ENCODE peak calls at places on chromosomes 1 and 21, in five cellular contexts. One of them, this sample, is unnamed.

GRCh38 chr1:36981771-36982622 is 52.3 kb downstream of the GRIK3 start:
- DNase-seq in left ventricle myocardium inferior: no peak
- DNase-seq in uterus: no peak
- DNase-seq in astrocyte: no peak
- DNase-seq in cardiac fibroblast: no peak
- DNase-seq in this sample: no peak

GRCh38 chr1:39238476-39238875 is 34.0 kb downstream of the MACF1 start:
- DNase-seq in cardiac fibroblast: peak
- DNase-seq in uterus: peak
- DNase-seq in left ventricle myocardium inferior: peak
- DNase-seq in astrocyte: peak
- DNase-seq in this sample: no peak

GRCh38 chr1:6397844-6398243 is 4.3 kb upstream of the ACOT7 start:
- DNase-seq in astrocyte: no peak
- DNase-seq in uterus: no peak
- DNase-seq in left ventricle myocardium inferior: no peak
- DNase-seq in cardiac fibroblast: no peak
- DNase-seq in this sample: no peak

GRCh38 chr1:207654320-207654719 is 9.4 kb downstream of the CR1L start:
- DNase-seq in uterus: no peak
- DNase-seq in left ventricle myocardium inferior: no peak
- DNase-seq in cardiac fibroblast: peak
- DNase-seq in astrocyte: no peak
- DNase-seq in this sample: no peak

GRCh38 chr1:28343405-28343804 is 14.6 kb downstream of the MED18 start:
- DNase-seq in astrocyte: peak
- DNase-seq in cardiac fibroblast: no peak
- DNase-seq in left ventricle myocardium inferior: no peak
- DNase-seq in uterus: no peak
- DNase-seq in this sample: no peak

GRCh38 chr1:31987231-31987630 is 26.4 kb upstream of the KHDRBS1 start:
- DNase-seq in cardiac fibroblast: no peak
- DNase-seq in astrocyte: no peak
- DNase-seq in left ventricle myocardium inferior: no peak
- DNase-seq in uterus: no peak
- DNase-seq in this sample: no peak

GRCh38 chr1:196029410-196029809 is 578.8 kb downstream of the KCNT2 start:
- DNase-seq in cardiac fibroblast: no peak
- DNase-seq in uterus: no peak
- DNase-seq in astrocyte: no peak
- DNase-seq in left ventricle myocardium inferior: no peak
- DNase-seq in this sample: no peak

GRCh38 chr1:174800951-174801350 is 198.8 kb upstream of the CACYBP start:
- DNase-seq in left ventricle myocardium inferior: no peak
- DNase-seq in cardiac fibroblast: no peak
- DNase-seq in astrocyte: no peak
- DNase-seq in uterus: no peak
- DNase-seq in this sample: no peak

GRCh38 chr1:94903318-94904009 is 23.4 kb downstream of the CNN3 start:
- DNase-seq in cardiac fibroblast: no peak
- DNase-seq in uterus: no peak
- DNase-seq in left ventricle myocardium inferior: no peak
- DNase-seq in astrocyte: peak
- DNase-seq in this sample: no peak

GRCh38 chr1:90201467-90202358 is 206.8 kb downstream of the ZNF326 start:
- DNase-seq in cardiac fibroblast: no peak
- DNase-seq in left ventricle myocardium inferior: no peak
- DNase-seq in uterus: no peak
- DNase-seq in astrocyte: peak
- DNase-seq in this sample: no peak

GRCh38 chr21:39033878-39034589 is 149.2 kb downstream of the PSMG1 start:
- DNase-seq in cardiac fibroblast: peak
- DNase-seq in astrocyte: no peak
- DNase-seq in left ventricle myocardium inferior: no peak
- DNase-seq in uterus: no peak
- DNase-seq in this sample: no peak

GRCh38 chr1:47585141-47585902 is 147.5 kb downstream of the FOXD2 start:
- DNase-seq in cardiac fibroblast: no peak
- DNase-seq in astrocyte: no peak
- DNase-seq in left ventricle myocardium inferior: no peak
- DNase-seq in uterus: no peak
- DNase-seq in this sample: peak

GRCh38 chr1:81174052-81174451 is 626.7 kb upstream of the ADGRL2 start:
- DNase-seq in cardiac fibroblast: no peak
- DNase-seq in uterus: no peak
- DNase-seq in left ventricle myocardium inferior: no peak
- DNase-seq in astrocyte: peak
- DNase-seq in this sample: no peak

GRCh38 chr1:174219606-174220370 is 60.5 kb downstream of the RABGAP1L start:
- DNase-seq in cardiac fibroblast: no peak
- DNase-seq in uterus: no peak
- DNase-seq in astrocyte: no peak
- DNase-seq in left ventricle myocardium inferior: no peak
- DNase-seq in this sample: no peak

GRCh38 chr21:16912075-16912474 is 600.8 kb upstream of the CXADR start:
- DNase-seq in uterus: no peak
- DNase-seq in astrocyte: peak
- DNase-seq in left ventricle myocardium inferior: no peak
- DNase-seq in cardiac fibroblast: no peak
- DNase-seq in this sample: no peak

GRCh38 chr1:162370721-162371120 is 5.9 kb downstream of the SPATA46 start:
- DNase-seq in uterus: no peak
- DNase-seq in astrocyte: no peak
- DNase-seq in cardiac fibroblast: no peak
- DNase-seq in left ventricle myocardium inferior: no peak
- DNase-seq in this sample: no peak

GRCh38 chr1:34794001-34794789 is 1.4 kb downstream of the GJA4 start:
- DNase-seq in left ventricle myocardium inferior: no peak
- DNase-seq in astrocyte: no peak
- DNase-seq in cardiac fibroblast: no peak
- DNase-seq in uterus: no peak
- DNase-seq in this sample: no peak

GRCh38 chr1:55816456-55816794 is 601.3 kb upstream of the USP24 start:
- DNase-seq in uterus: no peak
- DNase-seq in cardiac fibroblast: peak
- DNase-seq in astrocyte: peak
- DNase-seq in left ventricle myocardium inferior: no peak
- DNase-seq in this sample: no peak

GRCh38 chr1:175504875-175505555 is 238.4 kb downstream of the TNR start:
- DNase-seq in cardiac fibroblast: peak
- DNase-seq in left ventricle myocardium inferior: no peak
- DNase-seq in uterus: no peak
- DNase-seq in astrocyte: no peak
- DNase-seq in this sample: no peak

GRCh38 chr1:202105571-202106339 is 17.0 kb upstream of the GPR37L1 start:
- DNase-seq in astrocyte: peak
- DNase-seq in uterus: no peak
- DNase-seq in cardiac fibroblast: peak
- DNase-seq in left ventricle myocardium inferior: no peak
- DNase-seq in this sample: no peak

GRCh38 chr1:109255097-109255651 is 5.8 kb downstream of the CELSR2 start:
- DNase-seq in uterus: no peak
- DNase-seq in astrocyte: no peak
- DNase-seq in cardiac fibroblast: no peak
- DNase-seq in left ventricle myocardium inferior: no peak
- DNase-seq in this sample: no peak

GRCh38 chr1:226632169-226632884 is 83.8 kb downstream of the STUM start:
- DNase-seq in astrocyte: no peak
- DNase-seq in left ventricle myocardium inferior: no peak
- DNase-seq in cardiac fibroblast: no peak
- DNase-seq in uterus: peak
- DNase-seq in this sample: no peak

GRCh38 chr1:97379387-97380075 is 541.3 kb downstream of the DPYD start:
- DNase-seq in astrocyte: peak
- DNase-seq in uterus: no peak
- DNase-seq in left ventricle myocardium inferior: no peak
- DNase-seq in cardiac fibroblast: peak
- DNase-seq in this sample: no peak

GRCh38 chr1:218546314-218546713 is 201.2 kb downstream of the TGFB2 start:
- DNase-seq in uterus: no peak
- DNase-seq in cardiac fibroblast: peak
- DNase-seq in astrocyte: no peak
- DNase-seq in left ventricle myocardium inferior: no peak
- DNase-seq in this sample: no peak

GRCh38 chr21:46111857-46112730 is 14.2 kb downstream of the COL6A2 start:
- DNase-seq in left ventricle myocardium inferior: no peak
- DNase-seq in cardiac fibroblast: no peak
- DNase-seq in uterus: peak
- DNase-seq in astrocyte: no peak
- DNase-seq in this sample: no peak

GRCh38 chr1:15524283-15525042 is 448 bp upstream of the CASP9 start:
- DNase-seq in left ventricle myocardium inferior: peak
- DNase-seq in cardiac fibroblast: peak
- DNase-seq in uterus: peak
- DNase-seq in astrocyte: peak
- DNase-seq in this sample: peak

GRCh38 chr1:10657080-10657847 is 139.2 kb downstream of the CASZ1 start:
- DNase-seq in astrocyte: no peak
- DNase-seq in uterus: no peak
- DNase-seq in left ventricle myocardium inferior: no peak
- DNase-seq in cardiac fibroblast: no peak
- DNase-seq in this sample: no peak

GRCh38 chr1:84876353-84876752 is 16.7 kb downstream of the LPAR3 start:
- DNase-seq in uterus: no peak
- DNase-seq in cardiac fibroblast: no peak
- DNase-seq in astrocyte: no peak
- DNase-seq in left ventricle myocardium inferior: no peak
- DNase-seq in this sample: no peak

GRCh38 chr1:176122282-176122681 is 84.8 kb downstream of the COP1 start:
- DNase-seq in uterus: no peak
- DNase-seq in cardiac fibroblast: no peak
- DNase-seq in left ventricle myocardium inferior: no peak
- DNase-seq in astrocyte: no peak
- DNase-seq in this sample: no peak

GRCh38 chr21:17463441-17463840 is 49.4 kb upstream of the CXADR start:
- DNase-seq in left ventricle myocardium inferior: no peak
- DNase-seq in astrocyte: peak
- DNase-seq in cardiac fibroblast: peak
- DNase-seq in uterus: peak
- DNase-seq in this sample: no peak

GRCh38 chr1:91948501-91949355 is 473 bp upstream of the BRDT start:
- DNase-seq in uterus: no peak
- DNase-seq in cardiac fibroblast: no peak
- DNase-seq in left ventricle myocardium inferior: no peak
- DNase-seq in astrocyte: no peak
- DNase-seq in this sample: no peak
- H3K4me3 ChIP-seq in uterus: no peak
- H3K4me3 ChIP-seq in cardiac fibroblast: no peak
- H3K4me3 ChIP-seq in left ventricle myocardium inferior: no peak
- H3K4me3 ChIP-seq in astrocyte: no peak
- H3K4me3 ChIP-seq in this sample: no peak

GRCh38 chr1:115051850-115052249 is 22.2 kb downstream of the TSHB start:
- DNase-seq in astrocyte: no peak
- DNase-seq in cardiac fibroblast: no peak
- DNase-seq in uterus: no peak
- DNase-seq in left ventricle myocardium inferior: no peak
- DNase-seq in this sample: no peak
- H3K4me3 ChIP-seq in astrocyte: no peak
- H3K4me3 ChIP-seq in cardiac fibroblast: no peak
- H3K4me3 ChIP-seq in uterus: no peak
- H3K4me3 ChIP-seq in left ventricle myocardium inferior: no peak
- H3K4me3 ChIP-seq in this sample: no peak

DNA sequence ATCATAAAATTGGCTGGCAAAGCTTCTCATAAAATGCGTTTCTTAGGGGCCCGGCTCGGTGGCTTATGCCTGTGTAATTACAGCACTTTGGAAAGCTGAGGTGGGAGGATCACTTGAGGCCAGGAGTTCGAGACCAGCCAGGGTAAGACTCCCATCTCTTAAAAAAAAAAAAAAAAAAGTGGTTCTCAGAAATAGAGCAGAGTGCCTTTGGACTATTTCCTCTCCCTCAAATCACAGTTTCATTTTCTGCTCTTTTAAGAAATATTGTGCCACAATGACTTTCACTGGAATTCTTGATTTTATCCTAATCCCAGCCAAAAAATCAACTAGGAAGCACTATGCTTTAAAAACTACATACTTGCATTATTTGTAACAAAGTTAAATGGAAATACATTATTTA is 13.3 kb downstream of the HSF2BP start:
- DNase-seq in left ventricle myocardium inferior: no peak
- DNase-seq in astrocyte: no peak
- DNase-seq in uterus: no peak
- DNase-seq in cardiac fibroblast: no peak
- DNase-seq in this sample: no peak
- H3K4me3 ChIP-seq in left ventricle myocardium inferior: peak
- H3K4me3 ChIP-seq in astrocyte: no peak
- H3K4me3 ChIP-seq in uterus: no peak
- H3K4me3 ChIP-seq in cardiac fibroblast: no peak
- H3K4me3 ChIP-seq in this sample: no peak

GRCh38 chr1:24727490-24728214 is 17.6 kb upstream of the CLIC4 start:
- DNase-seq in uterus: peak
- DNase-seq in cardiac fibroblast: peak
- DNase-seq in left ventricle myocardium inferior: peak
- DNase-seq in astrocyte: peak
- DNase-seq in this sample: peak

GRCh38 chr1:24726741-24727140 is 18.5 kb upstream of the CLIC4 start:
- DNase-seq in uterus: no peak
- DNase-seq in astrocyte: no peak
- DNase-seq in left ventricle myocardium inferior: no peak
- DNase-seq in cardiac fibroblast: no peak
- DNase-seq in this sample: no peak

GRCh38 chr1:24721533-24721932 is 23.7 kb upstream of the CLIC4 start:
- DNase-seq in astrocyte: no peak
- DNase-seq in uterus: no peak
- DNase-seq in cardiac fibroblast: no peak
- DNase-seq in left ventricle myocardium inferior: no peak
- DNase-seq in this sample: no peak

GRCh38 chr1:24725209-24725651 is 20.0 kb upstream of the CLIC4 start:
- DNase-seq in astrocyte: no peak
- DNase-seq in left ventricle myocardium inferior: no peak
- DNase-seq in uterus: no peak
- DNase-seq in cardiac fibroblast: peak
- DNase-seq in this sample: no peak

DNA sequence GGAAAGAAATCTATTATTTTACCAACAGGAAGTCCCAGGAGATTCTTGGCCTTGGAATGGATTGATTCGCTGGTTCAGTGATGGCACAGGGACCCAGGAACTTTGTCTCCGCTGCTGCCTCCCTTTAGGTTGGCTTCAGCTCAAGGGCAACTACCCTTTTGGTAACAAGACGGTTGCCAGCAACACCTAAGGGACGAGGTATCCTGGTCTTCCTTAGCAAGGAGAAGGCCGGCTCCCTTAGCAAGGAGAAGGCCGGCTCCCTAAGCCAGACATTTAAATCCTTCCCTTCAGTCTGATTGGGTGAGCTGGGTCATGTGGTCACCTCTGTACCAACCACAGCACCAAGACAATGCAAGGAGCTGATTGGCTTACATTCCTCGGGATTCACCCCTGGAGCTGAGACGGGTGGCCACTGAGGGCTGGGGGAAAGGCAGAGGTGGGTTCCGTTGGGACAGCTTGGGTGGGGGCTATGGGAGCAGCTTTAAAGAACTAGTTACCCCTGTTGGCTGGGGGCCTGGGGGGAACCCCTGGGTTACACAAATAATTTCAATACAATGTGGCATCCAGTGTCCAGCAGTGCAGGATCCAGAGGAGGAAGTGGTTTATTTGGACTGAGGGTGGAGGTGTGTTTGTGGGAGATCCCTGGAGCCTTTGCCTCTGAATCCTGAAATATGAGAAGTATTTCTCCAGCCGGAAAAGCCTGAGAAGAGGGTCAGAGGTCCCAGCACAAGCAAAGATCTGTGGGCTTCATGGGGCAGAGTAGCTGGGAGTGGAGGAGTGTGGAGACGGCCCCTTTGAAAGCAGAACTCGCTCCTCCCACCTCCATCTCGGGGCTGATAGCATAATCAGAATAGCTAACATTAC is 20.7 kb upstream of the CLIC4 start:
- DNase-seq in left ventricle myocardium inferior: no peak
- DNase-seq in uterus: no peak
- DNase-seq in astrocyte: peak
- DNase-seq in cardiac fibroblast: peak
- DNase-seq in this sample: no peak
- H3K4me3 ChIP-seq in left ventricle myocardium inferior: peak
- H3K4me3 ChIP-seq in uterus: no peak
- H3K4me3 ChIP-seq in astrocyte: no peak
- H3K4me3 ChIP-seq in cardiac fibroblast: no peak
- H3K4me3 ChIP-seq in this sample: no peak

This sample was measured in esophagus muscularis mucosa.